ENCODE peak calls at places on chromosome 18, in eight cellular contexts. E, D, G, Q, B, Z, V and T are unnamed samples.

GRCh38 chr18:45951021-45951714 is 16.0 kb downstream of the EPG5 start:
- DNase-seq in Q (peak; percentile 84), G (no peak), E (no peak), B (no peak), D (no peak), V (no peak), Z (no peak), T (no peak)

GRCh38 chr18:61502472-61502871 is 169.2 kb downstream of the CDH20 start:
- DNase-seq in D (peak; percentile 84), Q (peak; percentile 71), G (no peak), V (peak; percentile 8), B (no peak), Z (no peak), E (no peak), T (peak; percentile 45)

GRCh38 chr18:75497576-75497975 is 70.1 kb upstream of the SMIM21 start:
- DNase-seq in B (no peak), E (no peak), V (no peak), D (no peak), Q (no peak), Z (no peak), G (no peak), T (no peak)

GRCh38 chr18:21820035-21820810 is 79.6 kb downstream of the MIB1 start:
- DNase-seq in B (no peak), V (no peak), G (no peak), E (no peak), Z (no peak), Q (peak; percentile 47), D (no peak), T (no peak)

GRCh38 chr18:449374-449773 is 51.1 kb downstream of the COLEC12 start:
- DNase-seq in Z (no peak), E (no peak), G (no peak), B (no peak), D (no peak), V (no peak), Q (no peak), T (no peak)

GRCh38 chr18:10454800-10455550 is 540 bp downstream of the APCDD1 start:
- DNase-seq in V (no peak), G (no peak), B (no peak), Q (peak; percentile 9), E (no peak), D (peak; percentile 65), Z (no peak), T (no peak)

GRCh38 chr18:60538891-60539290 is 166.3 kb upstream of the MC4R start:
- DNase-seq in B (no peak), D (no peak), Z (no peak), Q (no peak), E (no peak), G (no peak), V (no peak), T (no peak)

GRCh38 chr18:44807766-44808165 is 127.1 kb downstream of the SETBP1 start:
- DNase-seq in Z (no peak), D (no peak), G (no peak), Q (no peak), E (no peak), V (no peak), B (no peak), T (no peak)

GRCh38 chr18:32351014-32351413 is 119.7 kb downstream of the GAREM1 start:
- DNase-seq in G (no peak), Q (peak; percentile 64), D (no peak), E (no peak), B (no peak), V (no peak), Z (no peak), T (no peak)

GRCh38 chr18:76708036-76708726 is 114.2 kb upstream of the ZNF236 start:
- DNase-seq in D (no peak), B (no peak), G (no peak), Z (no peak), E (no peak), Q (no peak), V (no peak), T (no peak)

GRCh38 chr18:58569490-58569911 is 59.4 kb downstream of the ALPK2 start:
- DNase-seq in D (no peak), Q (peak; percentile 71), E (no peak), V (no peak), G (no peak), B (no peak), Z (no peak), T (no peak)

GRCh38 chr18:37778417-37779165 is 213.0 kb upstream of the CELF4 start:
- DNase-seq in Q (peak; percentile 10), B (peak; percentile 83), E (no peak), D (peak; percentile 60), Z (no peak), V (peak; percentile 62), G (peak; percentile 25), T (peak; percentile 61)